ENCODE peak calls at places on chromosomes 2 and 18, in five cellular contexts. One of them, this sample, is unnamed.

GRCh38 chr2:236853558-236853957 is 232.1 kb upstream of the COPS8 start:
- DNase-seq in NCI-H510A: no peak
- DNase-seq in GM12878: no peak
- DNase-seq in stimulated activated CD8-positive, alpha-beta memory T cell treated with anti-CD3 and anti-CD28 coated beads, Interleukin-7, amount 100 ng/mL, for 24 hours: no peak
- DNase-seq in A172: no peak
- DNase-seq in this sample: no peak

GRCh38 chr2:238638982-238639341 is 208.9 kb upstream of the TWIST2 start:
- DNase-seq in A172: no peak
- DNase-seq in NCI-H510A: no peak
- DNase-seq in GM12878: no peak
- DNase-seq in stimulated activated CD8-positive, alpha-beta memory T cell treated with anti-CD3 and anti-CD28 coated beads, Interleukin-7, amount 100 ng/mL, for 24 hours: no peak
- DNase-seq in this sample: no peak

GRCh38 chr2:67927489-67927888 is 135.3 kb downstream of the C1D start:
- DNase-seq in stimulated activated CD8-positive, alpha-beta memory T cell treated with anti-CD3 and anti-CD28 coated beads, Interleukin-7, amount 100 ng/mL, for 24 hours: no peak
- DNase-seq in GM12878: no peak
- DNase-seq in NCI-H510A: no peak
- DNase-seq in A172: no peak
- DNase-seq in this sample: no peak

GRCh38 chr18:24189664-24190346 is 50.9 kb downstream of the CABYR start:
- DNase-seq in A172: no peak
- DNase-seq in GM12878: no peak
- DNase-seq in stimulated activated CD8-positive, alpha-beta memory T cell treated with anti-CD3 and anti-CD28 coated beads, Interleukin-7, amount 100 ng/mL, for 24 hours: no peak
- DNase-seq in NCI-H510A: no peak
- DNase-seq in this sample: no peak

GRCh38 chr18:22676423-22676822 is 256.7 kb upstream of the RBBP8 start:
- DNase-seq in GM12878: no peak
- DNase-seq in A172: no peak
- DNase-seq in stimulated activated CD8-positive, alpha-beta memory T cell treated with anti-CD3 and anti-CD28 coated beads, Interleukin-7, amount 100 ng/mL, for 24 hours: no peak
- DNase-seq in NCI-H510A: no peak
- DNase-seq in this sample: no peak

GRCh38 chr2:168518555-168519066 is 62.5 kb downstream of the CERS6 start:
- DNase-seq in stimulated activated CD8-positive, alpha-beta memory T cell treated with anti-CD3 and anti-CD28 coated beads, Interleukin-7, amount 100 ng/mL, for 24 hours: no peak
- DNase-seq in GM12878: no peak
- DNase-seq in A172: no peak
- DNase-seq in NCI-H510A: peak
- DNase-seq in this sample: no peak

GRCh38 chr18:11802160-11802559 is 49.1 kb upstream of the CHMP1B start:
- DNase-seq in NCI-H510A: no peak
- DNase-seq in A172: no peak
- DNase-seq in stimulated activated CD8-positive, alpha-beta memory T cell treated with anti-CD3 and anti-CD28 coated beads, Interleukin-7, amount 100 ng/mL, for 24 hours: no peak
- DNase-seq in GM12878: no peak
- DNase-seq in this sample: no peak

GRCh38 chr2:12127639-12128038 is 381.2 kb downstream of the LPIN1 start:
- DNase-seq in stimulated activated CD8-positive, alpha-beta memory T cell treated with anti-CD3 and anti-CD28 coated beads, Interleukin-7, amount 100 ng/mL, for 24 hours: no peak
- DNase-seq in GM12878: no peak
- DNase-seq in A172: no peak
- DNase-seq in NCI-H510A: no peak
- DNase-seq in this sample: no peak

GRCh38 chr2:160377204-160377995 is 116.2 kb downstream of the RBMS1 start:
- DNase-seq in GM12878: no peak
- DNase-seq in A172: no peak
- DNase-seq in NCI-H510A: no peak
- DNase-seq in stimulated activated CD8-positive, alpha-beta memory T cell treated with anti-CD3 and anti-CD28 coated beads, Interleukin-7, amount 100 ng/mL, for 24 hours: no peak
- DNase-seq in this sample: no peak

GRCh38 chr2:24122356-24123211 is 550 bp downstream of the PFN4 start:
- DNase-seq in NCI-H510A: no peak
- DNase-seq in stimulated activated CD8-positive, alpha-beta memory T cell treated with anti-CD3 and anti-CD28 coated beads, Interleukin-7, amount 100 ng/mL, for 24 hours: no peak
- DNase-seq in A172: no peak
- DNase-seq in GM12878: no peak
- DNase-seq in this sample: no peak

GRCh38 chr18:39742015-39742466 is 2176.4 kb upstream of the CELF4 start:
- DNase-seq in NCI-H510A: peak
- DNase-seq in GM12878: no peak
- DNase-seq in stimulated activated CD8-positive, alpha-beta memory T cell treated with anti-CD3 and anti-CD28 coated beads, Interleukin-7, amount 100 ng/mL, for 24 hours: no peak
- DNase-seq in A172: peak
- DNase-seq in this sample: peak

GRCh38 chr2:241547781-241548450 is 10.6 kb upstream of the BOK start:
- DNase-seq in stimulated activated CD8-positive, alpha-beta memory T cell treated with anti-CD3 and anti-CD28 coated beads, Interleukin-7, amount 100 ng/mL, for 24 hours: no peak
- DNase-seq in NCI-H510A: no peak
- DNase-seq in GM12878: no peak
- DNase-seq in A172: no peak
- DNase-seq in this sample: no peak

GRCh38 chr2:84801816-84802215 is 79.1 kb downstream of the TRABD2A start:
- DNase-seq in stimulated activated CD8-positive, alpha-beta memory T cell treated with anti-CD3 and anti-CD28 coated beads, Interleukin-7, amount 100 ng/mL, for 24 hours: no peak
- DNase-seq in NCI-H510A: no peak
- DNase-seq in GM12878: no peak
- DNase-seq in A172: no peak
- DNase-seq in this sample: no peak

GRCh38 chr2:127844973-127845372 is 13.0 kb downstream of the POLR2D start:
- DNase-seq in GM12878: no peak
- DNase-seq in NCI-H510A: no peak
- DNase-seq in stimulated activated CD8-positive, alpha-beta memory T cell treated with anti-CD3 and anti-CD28 coated beads, Interleukin-7, amount 100 ng/mL, for 24 hours: no peak
- DNase-seq in A172: no peak
- DNase-seq in this sample: no peak

GRCh38 chr2:126864861-126865260 is 33.8 kb upstream of the TEX51 start:
- DNase-seq in A172: no peak
- DNase-seq in GM12878: no peak
- DNase-seq in stimulated activated CD8-positive, alpha-beta memory T cell treated with anti-CD3 and anti-CD28 coated beads, Interleukin-7, amount 100 ng/mL, for 24 hours: no peak
- DNase-seq in NCI-H510A: no peak
- DNase-seq in this sample: no peak

GRCh38 chr2:62196278-62196901 is 475 bp downstream of the B3GNT2 start:
- DNase-seq in A172: peak
- DNase-seq in GM12878: no peak
- DNase-seq in stimulated activated CD8-positive, alpha-beta memory T cell treated with anti-CD3 and anti-CD28 coated beads, Interleukin-7, amount 100 ng/mL, for 24 hours: peak
- DNase-seq in NCI-H510A: peak
- DNase-seq in this sample: no peak

GRCh38 chr2:136006658-136007057 is 21.2 kb upstream of the DARS1 start:
- DNase-seq in NCI-H510A: no peak
- DNase-seq in A172: peak
- DNase-seq in GM12878: no peak
- DNase-seq in stimulated activated CD8-positive, alpha-beta memory T cell treated with anti-CD3 and anti-CD28 coated beads, Interleukin-7, amount 100 ng/mL, for 24 hours: no peak
- DNase-seq in this sample: no peak

GRCh38 chr2:72673279-72673678 is 152.6 kb downstream of the EXOC6B start:
- DNase-seq in NCI-H510A: no peak
- DNase-seq in A172: no peak
- DNase-seq in GM12878: no peak
- DNase-seq in stimulated activated CD8-positive, alpha-beta memory T cell treated with anti-CD3 and anti-CD28 coated beads, Interleukin-7, amount 100 ng/mL, for 24 hours: no peak
- DNase-seq in this sample: no peak

GRCh38 chr2:102303589-102303988 is 7.8 kb upstream of the IL1RL1 start:
- DNase-seq in GM12878: no peak
- DNase-seq in A172: no peak
- DNase-seq in NCI-H510A: no peak
- DNase-seq in stimulated activated CD8-positive, alpha-beta memory T cell treated with anti-CD3 and anti-CD28 coated beads, Interleukin-7, amount 100 ng/mL, for 24 hours: no peak
- DNase-seq in this sample: no peak

GRCh38 chr2:201798252-201798918 is 8.0 kb upstream of the CDK15 start:
- DNase-seq in GM12878: no peak
- DNase-seq in NCI-H510A: no peak
- DNase-seq in stimulated activated CD8-positive, alpha-beta memory T cell treated with anti-CD3 and anti-CD28 coated beads, Interleukin-7, amount 100 ng/mL, for 24 hours: no peak
- DNase-seq in A172: peak
- DNase-seq in this sample: no peak

GRCh38 chr2:128901572-128902391 is 583.1 kb upstream of the HS6ST1 start:
- DNase-seq in A172: no peak
- DNase-seq in NCI-H510A: no peak
- DNase-seq in GM12878: no peak
- DNase-seq in stimulated activated CD8-positive, alpha-beta memory T cell treated with anti-CD3 and anti-CD28 coated beads, Interleukin-7, amount 100 ng/mL, for 24 hours: no peak
- DNase-seq in this sample: no peak

GRCh38 chr2:95316466-95317122 is 19.4 kb downstream of the KCNIP3 start:
- DNase-seq in NCI-H510A: no peak
- DNase-seq in stimulated activated CD8-positive, alpha-beta memory T cell treated with anti-CD3 and anti-CD28 coated beads, Interleukin-7, amount 100 ng/mL, for 24 hours: no peak
- DNase-seq in GM12878: no peak
- DNase-seq in A172: peak
- DNase-seq in this sample: no peak

GRCh38 chr2:222295368-222296041 is 3.3 kb downstream of the PAX3 start:
- DNase-seq in stimulated activated CD8-positive, alpha-beta memory T cell treated with anti-CD3 and anti-CD28 coated beads, Interleukin-7, amount 100 ng/mL, for 24 hours: no peak
- DNase-seq in NCI-H510A: no peak
- DNase-seq in GM12878: no peak
- DNase-seq in A172: no peak
- DNase-seq in this sample: no peak

GRCh38 chr2:161766334-161766733 is 142.1 kb downstream of the SLC4A10 start:
- DNase-seq in A172: no peak
- DNase-seq in GM12878: no peak
- DNase-seq in NCI-H510A: no peak
- DNase-seq in stimulated activated CD8-positive, alpha-beta memory T cell treated with anti-CD3 and anti-CD28 coated beads, Interleukin-7, amount 100 ng/mL, for 24 hours: no peak
- DNase-seq in this sample: no peak

GRCh38 chr2:215522237-215522636 is 86.4 kb upstream of the FN1 start:
- DNase-seq in GM12878: no peak
- DNase-seq in NCI-H510A: no peak
- DNase-seq in stimulated activated CD8-positive, alpha-beta memory T cell treated with anti-CD3 and anti-CD28 coated beads, Interleukin-7, amount 100 ng/mL, for 24 hours: no peak
- DNase-seq in A172: no peak
- DNase-seq in this sample: peak

GRCh38 chr18:47215554-47216138 is 35.8 kb downstream of the SKOR2 start:
- DNase-seq in GM12878: peak
- DNase-seq in stimulated activated CD8-positive, alpha-beta memory T cell treated with anti-CD3 and anti-CD28 coated beads, Interleukin-7, amount 100 ng/mL, for 24 hours: no peak
- DNase-seq in NCI-H510A: no peak
- DNase-seq in A172: peak
- DNase-seq in this sample: no peak

GRCh38 chr2:61582191-61582590 is 44.0 kb upstream of the XPO1 start:
- DNase-seq in GM12878: no peak
- DNase-seq in stimulated activated CD8-positive, alpha-beta memory T cell treated with anti-CD3 and anti-CD28 coated beads, Interleukin-7, amount 100 ng/mL, for 24 hours: no peak
- DNase-seq in A172: no peak
- DNase-seq in NCI-H510A: no peak
- DNase-seq in this sample: no peak

GRCh38 chr2:236162804-236163482 is 5.2 kb downstream of the GBX2 start:
- DNase-seq in A172: no peak
- DNase-seq in NCI-H510A: no peak
- DNase-seq in GM12878: no peak
- DNase-seq in stimulated activated CD8-positive, alpha-beta memory T cell treated with anti-CD3 and anti-CD28 coated beads, Interleukin-7, amount 100 ng/mL, for 24 hours: no peak
- DNase-seq in this sample: no peak

GRCh38 chr2:62794791-62795190 is 89.3 kb downstream of the EHBP1 start:
- DNase-seq in GM12878: no peak
- DNase-seq in NCI-H510A: no peak
- DNase-seq in stimulated activated CD8-positive, alpha-beta memory T cell treated with anti-CD3 and anti-CD28 coated beads, Interleukin-7, amount 100 ng/mL, for 24 hours: no peak
- DNase-seq in A172: peak
- DNase-seq in this sample: no peak

GRCh38 chr2:186365406-186365805 is 120.7 kb upstream of the ZC3H15 start:
- DNase-seq in NCI-H510A: no peak
- DNase-seq in GM12878: no peak
- DNase-seq in A172: no peak
- DNase-seq in stimulated activated CD8-positive, alpha-beta memory T cell treated with anti-CD3 and anti-CD28 coated beads, Interleukin-7, amount 100 ng/mL, for 24 hours: no peak
- DNase-seq in this sample: no peak

GRCh38 chr2:225737556-225737955 is 338.0 kb downstream of the NYAP2 start:
- DNase-seq in NCI-H510A: no peak
- DNase-seq in A172: peak
- DNase-seq in stimulated activated CD8-positive, alpha-beta memory T cell treated with anti-CD3 and anti-CD28 coated beads, Interleukin-7, amount 100 ng/mL, for 24 hours: no peak
- DNase-seq in GM12878: no peak
- DNase-seq in this sample: no peak

This sample was measured in NCI-H187 treated with DMSO at 0.1 percent for 48 hours.